ENCODE peak calls at places on chromosomes 5 and 9, in nine cellular contexts. One of them, this sample, is unnamed.
A peak's percentile ranks its signal among the peaks of the same experiment; 100 is the strongest.

GRCh38 chr9:130235558-130236435 is 29.8 kb upstream of the HMCN2 start:
- DNase-seq in spleen: peak; percentile 92
- DNase-seq in cardiac muscle cell: peak; percentile 82
- DNase-seq in MM.1S: peak; percentile 50
- DNase-seq in CD4-positive, CD25-positive, alpha-beta regulatory T cell: peak; percentile 57
- DNase-seq in naive thymus-derived CD4-positive, alpha-beta T cell: peak; percentile 60
- DNase-seq in left ventricle myocardium inferior: peak; percentile 65
- DNase-seq in astrocyte: no peak
- DNase-seq in right lobe of liver: peak; percentile 71
- DNase-seq in this sample: peak; percentile 44

GRCh38 chr9:76403352-76403751 is 9.1 kb upstream of the RFK start:
- DNase-seq in CD4-positive, CD25-positive, alpha-beta regulatory T cell: no peak
- DNase-seq in right lobe of liver: no peak
- DNase-seq in cardiac muscle cell: no peak
- DNase-seq in left ventricle myocardium inferior: no peak
- DNase-seq in naive thymus-derived CD4-positive, alpha-beta T cell: peak; percentile 64
- DNase-seq in MM.1S: peak; percentile 89
- DNase-seq in astrocyte: peak; percentile 77
- DNase-seq in spleen: no peak
- DNase-seq in this sample: no peak

GRCh38 chr5:89972901-89973300 is 436.7 kb downstream of the CETN3 start:
- DNase-seq in right lobe of liver: no peak
- DNase-seq in MM.1S: no peak
- DNase-seq in naive thymus-derived CD4-positive, alpha-beta T cell: no peak
- DNase-seq in left ventricle myocardium inferior: no peak
- DNase-seq in CD4-positive, CD25-positive, alpha-beta regulatory T cell: no peak
- DNase-seq in cardiac muscle cell: no peak
- DNase-seq in spleen: no peak
- DNase-seq in astrocyte: peak; percentile 16
- DNase-seq in this sample: no peak

GRCh38 chr9:130217838-130218237 is 45.6 kb downstream of the NCS1 start:
- DNase-seq in MM.1S: no peak
- DNase-seq in spleen: no peak
- DNase-seq in right lobe of liver: no peak
- DNase-seq in astrocyte: no peak
- DNase-seq in left ventricle myocardium inferior: no peak
- DNase-seq in naive thymus-derived CD4-positive, alpha-beta T cell: no peak
- DNase-seq in cardiac muscle cell: no peak
- DNase-seq in CD4-positive, CD25-positive, alpha-beta regulatory T cell: no peak
- DNase-seq in this sample: no peak

GRCh38 chr5:35859101-35859661 is 2.5 kb downstream of the IL7R start:
- DNase-seq in cardiac muscle cell: no peak
- DNase-seq in right lobe of liver: no peak
- DNase-seq in left ventricle myocardium inferior: no peak
- DNase-seq in MM.1S: no peak
- DNase-seq in naive thymus-derived CD4-positive, alpha-beta T cell: peak; percentile 76
- DNase-seq in astrocyte: peak; percentile 60
- DNase-seq in CD4-positive, CD25-positive, alpha-beta regulatory T cell: no peak
- DNase-seq in spleen: no peak
- DNase-seq in this sample: no peak

GRCh38 chr9:103068666-103069207 is 73.6 kb downstream of the CYLC2 start:
- DNase-seq in MM.1S: no peak
- DNase-seq in right lobe of liver: no peak
- DNase-seq in astrocyte: no peak
- DNase-seq in cardiac muscle cell: no peak
- DNase-seq in CD4-positive, CD25-positive, alpha-beta regulatory T cell: no peak
- DNase-seq in left ventricle myocardium inferior: no peak
- DNase-seq in spleen: no peak
- DNase-seq in naive thymus-derived CD4-positive, alpha-beta T cell: no peak
- DNase-seq in this sample: no peak

GRCh38 chr9:88433583-88434240 is 45.5 kb downstream of the SPIN1 start:
- DNase-seq in MM.1S: no peak
- DNase-seq in cardiac muscle cell: no peak
- DNase-seq in spleen: no peak
- DNase-seq in right lobe of liver: no peak
- DNase-seq in astrocyte: peak; percentile 72
- DNase-seq in left ventricle myocardium inferior: no peak
- DNase-seq in naive thymus-derived CD4-positive, alpha-beta T cell: no peak
- DNase-seq in CD4-positive, CD25-positive, alpha-beta regulatory T cell: no peak
- DNase-seq in this sample: no peak

GRCh38 chr5:143019614-143020515 is 249.7 kb downstream of the ARHGAP26 start:
- DNase-seq in spleen: no peak
- DNase-seq in naive thymus-derived CD4-positive, alpha-beta T cell: no peak
- DNase-seq in astrocyte: no peak
- DNase-seq in right lobe of liver: no peak
- DNase-seq in left ventricle myocardium inferior: no peak
- DNase-seq in MM.1S: no peak
- DNase-seq in cardiac muscle cell: peak; percentile 46
- DNase-seq in CD4-positive, CD25-positive, alpha-beta regulatory T cell: no peak
- DNase-seq in this sample: no peak

GRCh38 chr5:24505291-24505690 is 139.5 kb downstream of the CDH10 start:
- DNase-seq in left ventricle myocardium inferior: no peak
- DNase-seq in CD4-positive, CD25-positive, alpha-beta regulatory T cell: no peak
- DNase-seq in cardiac muscle cell: no peak
- DNase-seq in astrocyte: no peak
- DNase-seq in right lobe of liver: no peak
- DNase-seq in spleen: no peak
- DNase-seq in MM.1S: no peak
- DNase-seq in naive thymus-derived CD4-positive, alpha-beta T cell: no peak
- DNase-seq in this sample: no peak

GRCh38 chr9:127966416-127967150 is 14.2 kb downstream of the EEIG1 start:
- DNase-seq in MM.1S: no peak
- DNase-seq in CD4-positive, CD25-positive, alpha-beta regulatory T cell: no peak
- DNase-seq in cardiac muscle cell: no peak
- DNase-seq in astrocyte: no peak
- DNase-seq in naive thymus-derived CD4-positive, alpha-beta T cell: no peak
- DNase-seq in spleen: peak; percentile 63
- DNase-seq in left ventricle myocardium inferior: peak; percentile 7
- DNase-seq in right lobe of liver: no peak
- DNase-seq in this sample: no peak

GRCh38 chr9:21853414-21853813 is 51.0 kb downstream of the MTAP start:
- DNase-seq in CD4-positive, CD25-positive, alpha-beta regulatory T cell: no peak
- DNase-seq in left ventricle myocardium inferior: no peak
- DNase-seq in naive thymus-derived CD4-positive, alpha-beta T cell: no peak
- DNase-seq in spleen: no peak
- DNase-seq in cardiac muscle cell: no peak
- DNase-seq in MM.1S: no peak
- DNase-seq in astrocyte: no peak
- DNase-seq in right lobe of liver: no peak
- DNase-seq in this sample: no peak
- H3K36me3 ChIP-seq in CD4-positive, CD25-positive, alpha-beta regulatory T cell: peaks cover 21% of the 10 kb centered on the region
- H3K36me3 ChIP-seq in left ventricle myocardium inferior: peaks cover 50% of the 10 kb centered on the region
- H3K36me3 ChIP-seq in naive thymus-derived CD4-positive, alpha-beta T cell: no peaks in the 10 kb centered on the region
- H3K36me3 ChIP-seq in spleen: no peaks in the 10 kb centered on the region
- H3K36me3 ChIP-seq in cardiac muscle cell: peaks cover 27% of the 10 kb centered on the region
- H3K36me3 ChIP-seq in MM.1S: no peaks in the 10 kb centered on the region
- H3K36me3 ChIP-seq in astrocyte: peaks cover 40% of the 10 kb centered on the region
- H3K36me3 ChIP-seq in right lobe of liver: peaks cover 2% of the 10 kb centered on the region
- H3K36me3 ChIP-seq in this sample: peaks cover 16% of the 10 kb centered on the region

DNA sequence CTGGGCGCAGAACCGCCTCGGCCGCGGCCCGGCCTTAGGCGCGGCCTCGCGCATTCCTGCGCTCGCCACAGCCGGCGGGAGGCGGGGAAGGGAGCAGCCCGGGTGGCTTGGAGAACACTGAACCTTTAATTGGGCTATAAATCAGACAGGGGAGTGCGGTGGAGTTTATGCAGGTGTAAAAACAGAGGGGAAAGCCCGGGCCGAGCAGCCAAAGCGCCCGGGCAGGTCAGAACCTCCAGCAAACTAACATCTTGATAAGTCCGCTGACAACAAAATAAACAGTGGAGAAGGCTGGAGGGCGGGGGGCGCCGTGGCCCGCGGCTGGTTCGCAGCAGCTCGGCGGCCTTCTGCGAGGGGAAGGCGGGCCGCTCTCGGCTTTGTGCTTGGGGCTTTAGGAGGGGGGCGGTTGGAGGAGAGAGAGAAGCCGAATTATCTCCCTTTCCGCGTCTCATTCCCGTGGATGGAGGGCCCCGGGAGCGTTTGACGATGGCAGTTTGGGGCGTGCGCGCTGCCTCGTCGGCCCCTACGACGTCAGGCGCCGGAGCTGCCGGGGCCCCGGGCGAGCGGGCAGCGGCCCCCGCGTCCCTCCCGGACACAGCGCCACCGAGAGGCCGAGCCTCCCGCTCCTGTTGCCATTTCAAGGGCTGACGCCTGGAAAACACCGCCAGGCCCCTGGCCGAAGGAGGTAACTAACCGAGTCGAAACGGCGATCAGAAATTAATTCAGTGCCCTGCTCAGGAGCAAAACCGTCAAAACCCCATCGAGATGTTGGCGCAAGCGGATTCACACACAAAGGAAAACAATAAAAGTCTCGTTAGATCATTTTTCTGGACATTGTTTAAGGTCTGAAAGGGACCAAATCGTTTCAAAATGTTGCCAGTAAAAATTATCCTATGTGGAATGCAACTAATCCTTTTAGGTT is 11.2 kb downstream of the FOXD1 start:
- DNase-seq in MM.1S: peak; percentile 43
- DNase-seq in astrocyte: peak; percentile 79
- DNase-seq in spleen: no peak
- DNase-seq in cardiac muscle cell: peak; percentile 65
- DNase-seq in naive thymus-derived CD4-positive, alpha-beta T cell: no peak
- DNase-seq in right lobe of liver: no peak
- DNase-seq in CD4-positive, CD25-positive, alpha-beta regulatory T cell: no peak
- DNase-seq in left ventricle myocardium inferior: no peak
- DNase-seq in this sample: no peak
- H3K4me3 ChIP-seq in MM.1S: peak overlapping the region; percentile 49
- H3K4me3 ChIP-seq in astrocyte: peak overlapping the region; percentile 45
- H3K4me3 ChIP-seq in spleen: peak overlapping the region; percentile 20
- H3K4me3 ChIP-seq in cardiac muscle cell: peak overlapping the region; percentile 18
- H3K4me3 ChIP-seq in naive thymus-derived CD4-positive, alpha-beta T cell: no peak overlapping the region
- H3K4me3 ChIP-seq in right lobe of liver: peak overlapping the region; percentile 3
- H3K4me3 ChIP-seq in CD4-positive, CD25-positive, alpha-beta regulatory T cell: no peak overlapping the region
- H3K4me3 ChIP-seq in left ventricle myocardium inferior: peak overlapping the region; percentile 50
- H3K4me3 ChIP-seq in this sample: peak overlapping the region; percentile 31

GRCh38 chr5:10567181-10567591 is 3.3 kb downstream of the ANKRD33B start:
- DNase-seq in MM.1S: no peak
- DNase-seq in CD4-positive, CD25-positive, alpha-beta regulatory T cell: no peak
- DNase-seq in spleen: no peak
- DNase-seq in astrocyte: peak; percentile 37
- DNase-seq in cardiac muscle cell: no peak
- DNase-seq in naive thymus-derived CD4-positive, alpha-beta T cell: no peak
- DNase-seq in left ventricle myocardium inferior: no peak
- DNase-seq in right lobe of liver: no peak
- DNase-seq in this sample: no peak

GRCh38 chr5:10566556-10567068 is 2.7 kb downstream of the ANKRD33B start:
- DNase-seq in spleen: no peak
- DNase-seq in astrocyte: no peak
- DNase-seq in naive thymus-derived CD4-positive, alpha-beta T cell: no peak
- DNase-seq in right lobe of liver: no peak
- DNase-seq in CD4-positive, CD25-positive, alpha-beta regulatory T cell: no peak
- DNase-seq in MM.1S: no peak
- DNase-seq in cardiac muscle cell: no peak
- DNase-seq in left ventricle myocardium inferior: no peak
- DNase-seq in this sample: no peak

GRCh38 chr5:10564838-10565784 is 1.2 kb downstream of the ANKRD33B start:
- DNase-seq in cardiac muscle cell: peak; percentile 44
- DNase-seq in left ventricle myocardium inferior: peak; percentile 44
- DNase-seq in MM.1S: no peak
- DNase-seq in naive thymus-derived CD4-positive, alpha-beta T cell: no peak
- DNase-seq in CD4-positive, CD25-positive, alpha-beta regulatory T cell: no peak
- DNase-seq in astrocyte: no peak
- DNase-seq in right lobe of liver: peak; percentile 63
- DNase-seq in spleen: peak; percentile 90
- DNase-seq in this sample: no peak

GRCh38 chr5:10565785-10566506 is 2.1 kb downstream of the ANKRD33B start:
- DNase-seq in astrocyte: no peak
- DNase-seq in CD4-positive, CD25-positive, alpha-beta regulatory T cell: no peak
- DNase-seq in left ventricle myocardium inferior: no peak
- DNase-seq in naive thymus-derived CD4-positive, alpha-beta T cell: no peak
- DNase-seq in spleen: no peak
- DNase-seq in right lobe of liver: no peak
- DNase-seq in cardiac muscle cell: peak; percentile 31
- DNase-seq in MM.1S: peak; percentile 37
- DNase-seq in this sample: no peak

DNA sequence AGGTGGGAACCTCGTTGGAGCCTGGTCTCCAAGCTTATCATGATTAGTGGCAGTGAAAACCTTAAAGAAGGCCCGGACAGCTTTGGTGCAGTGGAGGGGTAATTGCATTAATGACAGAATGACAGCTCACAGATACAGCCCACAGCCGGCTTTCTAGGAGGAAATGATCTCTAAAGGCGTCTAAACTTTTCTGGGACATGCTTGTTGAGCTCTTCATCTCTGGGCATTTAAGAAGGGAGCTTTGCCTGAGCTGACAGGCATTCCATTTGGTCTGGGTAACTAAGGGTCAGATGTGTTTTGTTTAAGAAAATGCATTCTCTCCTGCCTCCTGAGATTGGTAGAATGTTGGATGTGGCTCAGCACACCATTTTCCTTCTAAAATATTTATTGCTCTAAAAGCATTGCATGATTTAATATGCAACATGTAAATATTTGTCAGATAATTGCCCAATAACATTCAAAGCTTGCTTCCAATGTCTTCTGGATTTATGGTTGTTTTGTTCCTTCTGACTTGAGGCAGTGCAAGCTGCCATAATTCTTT is 4.0 kb downstream of the ANKRD33B start:
- DNase-seq in spleen: no peak
- DNase-seq in naive thymus-derived CD4-positive, alpha-beta T cell: no peak
- DNase-seq in cardiac muscle cell: peak; percentile 61
- DNase-seq in astrocyte: no peak
- DNase-seq in right lobe of liver: no peak
- DNase-seq in CD4-positive, CD25-positive, alpha-beta regulatory T cell: no peak
- DNase-seq in MM.1S: no peak
- DNase-seq in left ventricle myocardium inferior: no peak
- DNase-seq in this sample: no peak
- H3K4me1 ChIP-seq in spleen: peaks cover 18% of the 10 kb centered on the region
- H3K4me1 ChIP-seq in naive thymus-derived CD4-positive, alpha-beta T cell: no peaks in the 10 kb centered on the region
- H3K4me1 ChIP-seq in cardiac muscle cell: peaks cover 37% of the 10 kb centered on the region
- H3K4me1 ChIP-seq in astrocyte: peaks cover 8% of the 10 kb centered on the region
- H3K4me1 ChIP-seq in right lobe of liver: peaks cover 24% of the 10 kb centered on the region
- H3K4me1 ChIP-seq in CD4-positive, CD25-positive, alpha-beta regulatory T cell: peaks cover 28% of the 10 kb centered on the region
- H3K4me1 ChIP-seq in MM.1S: peaks cover 5% of the 10 kb centered on the region
- H3K4me1 ChIP-seq in left ventricle myocardium inferior: peaks cover 52% of the 10 kb centered on the region
- H3K4me1 ChIP-seq in this sample: no peaks in the 10 kb centered on the region

DNA sequence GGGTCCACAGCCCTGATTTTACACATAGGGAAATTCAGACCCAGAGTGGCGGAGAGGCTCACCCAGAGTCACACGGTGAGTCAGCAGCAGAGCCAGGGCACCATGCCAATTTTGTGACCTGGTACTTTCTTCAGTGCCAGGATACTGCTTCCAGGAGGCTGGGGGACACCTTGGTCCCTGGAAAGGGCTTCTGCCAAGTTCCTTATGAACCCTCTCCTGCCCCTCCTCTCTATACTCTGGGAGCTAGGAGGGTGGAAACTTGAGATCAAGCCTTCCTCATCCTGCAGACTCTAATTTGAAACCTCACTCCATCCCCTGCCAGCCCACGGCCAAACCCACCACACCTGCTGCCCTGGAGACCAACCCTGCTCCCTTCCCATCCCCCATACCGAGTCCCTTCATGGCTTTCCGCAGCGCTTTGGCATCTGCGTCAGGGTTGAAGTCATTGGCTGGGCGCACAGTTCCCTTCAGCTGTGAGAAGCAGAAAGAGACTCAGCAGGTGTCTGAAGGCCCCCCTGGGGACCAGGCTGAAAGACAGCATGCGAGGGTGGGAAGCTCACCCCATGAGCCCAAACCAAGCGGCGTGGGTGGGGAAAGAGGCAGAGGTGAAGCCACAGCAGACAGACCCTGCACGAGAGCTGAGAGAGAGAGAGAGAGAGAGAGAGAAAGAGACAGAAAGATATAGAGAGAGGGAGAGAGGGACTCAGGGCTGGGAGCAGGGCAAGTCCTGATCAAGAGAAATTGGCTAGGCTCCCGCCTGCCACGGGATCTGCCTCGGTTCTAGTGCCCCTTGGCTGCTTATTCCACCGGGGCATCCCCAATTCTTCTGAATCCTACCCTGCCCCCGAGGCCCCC is 33.5 kb downstream of the ANXA6 start:
- DNase-seq in astrocyte: peak; percentile 14
- DNase-seq in spleen: peak; percentile 92
- DNase-seq in naive thymus-derived CD4-positive, alpha-beta T cell: no peak
- DNase-seq in left ventricle myocardium inferior: peak; percentile 58
- DNase-seq in CD4-positive, CD25-positive, alpha-beta regulatory T cell: no peak
- DNase-seq in right lobe of liver: peak; percentile 65
- DNase-seq in cardiac muscle cell: no peak
- DNase-seq in MM.1S: no peak
- DNase-seq in this sample: peak; percentile 81
- H3K36me3 ChIP-seq in astrocyte: peaks cover 70% of the 10 kb centered on the region
- H3K36me3 ChIP-seq in spleen: peaks cover 2% of the 10 kb centered on the region
- H3K36me3 ChIP-seq in naive thymus-derived CD4-positive, alpha-beta T cell: peaks cover 41% of the 10 kb centered on the region
- H3K36me3 ChIP-seq in left ventricle myocardium inferior: peaks cover 92% of the 10 kb centered on the region
- H3K36me3 ChIP-seq in CD4-positive, CD25-positive, alpha-beta regulatory T cell: peaks cover 93% of the 10 kb centered on the region
- H3K36me3 ChIP-seq in right lobe of liver: peaks cover 7% of the 10 kb centered on the region
- H3K36me3 ChIP-seq in cardiac muscle cell: peaks cover 78% of the 10 kb centered on the region
- H3K36me3 ChIP-seq in MM.1S: peaks cover 36% of the 10 kb centered on the region
- H3K36me3 ChIP-seq in this sample: peaks cover 3% of the 10 kb centered on the region

This sample was measured in gastrocnemius medialis.